ENCODE peak calls at places on chromosomes 7 and 10, in six cellular contexts. One of them, this sample, is unnamed.

GRCh38 chr10:88926484-88927249 is 25.9 kb downstream of the ACTA2 start:
- DNase-seq in NCI-H2107: no peak
- DNase-seq in hypothalamus: no peak
- DNase-seq in lower lobe of right lung: no peak
- DNase-seq in uterus: no peak
- DNase-seq in activated CD4-positive, alpha-beta T cell treated with anti-CD3 and anti-CD28 coated beads, Interleukin-2, amount 50 U/mL, for 4 hours: no peak
- DNase-seq in this sample: no peak

GRCh38 chr10:107425844-107426553 is 261.5 kb upstream of the SORCS1 start:
- DNase-seq in NCI-H2107: no peak
- DNase-seq in hypothalamus: no peak
- DNase-seq in lower lobe of right lung: no peak
- DNase-seq in uterus: no peak
- DNase-seq in activated CD4-positive, alpha-beta T cell treated with anti-CD3 and anti-CD28 coated beads, Interleukin-2, amount 50 U/mL, for 4 hours: no peak
- DNase-seq in this sample: no peak

GRCh38 chr7:155665957-155666287 is 21.5 kb downstream of the RBM33 start:
- DNase-seq in NCI-H2107: no peak
- DNase-seq in hypothalamus: no peak
- DNase-seq in lower lobe of right lung: no peak
- DNase-seq in uterus: no peak
- DNase-seq in activated CD4-positive, alpha-beta T cell treated with anti-CD3 and anti-CD28 coated beads, Interleukin-2, amount 50 U/mL, for 4 hours: no peak
- DNase-seq in this sample: peak

GRCh38 chr7:140230517-140230861 is 53.7 kb upstream of the KDM7A start:
- DNase-seq in NCI-H2107: no peak
- DNase-seq in hypothalamus: peak
- DNase-seq in lower lobe of right lung: peak
- DNase-seq in uterus: no peak
- DNase-seq in activated CD4-positive, alpha-beta T cell treated with anti-CD3 and anti-CD28 coated beads, Interleukin-2, amount 50 U/mL, for 4 hours: peak
- DNase-seq in this sample: peak

GRCh38 chr7:111210996-111211395 is 120.1 kb downstream of the LRRN3 start:
- DNase-seq in NCI-H2107: no peak
- DNase-seq in hypothalamus: no peak
- DNase-seq in lower lobe of right lung: no peak
- DNase-seq in uterus: no peak
- DNase-seq in activated CD4-positive, alpha-beta T cell treated with anti-CD3 and anti-CD28 coated beads, Interleukin-2, amount 50 U/mL, for 4 hours: no peak
- DNase-seq in this sample: no peak

GRCh38 chr10:86389441-86390193 is 23.0 kb upstream of the GRID1 start:
- DNase-seq in NCI-H2107: no peak
- DNase-seq in hypothalamus: no peak
- DNase-seq in lower lobe of right lung: no peak
- DNase-seq in uterus: no peak
- DNase-seq in activated CD4-positive, alpha-beta T cell treated with anti-CD3 and anti-CD28 coated beads, Interleukin-2, amount 50 U/mL, for 4 hours: no peak
- DNase-seq in this sample: peak

GRCh38 chr7:47402941-47403340 is 179.0 kb downstream of the TNS3 start:
- DNase-seq in NCI-H2107: no peak
- DNase-seq in hypothalamus: no peak
- DNase-seq in lower lobe of right lung: peak
- DNase-seq in uterus: peak
- DNase-seq in activated CD4-positive, alpha-beta T cell treated with anti-CD3 and anti-CD28 coated beads, Interleukin-2, amount 50 U/mL, for 4 hours: no peak
- DNase-seq in this sample: no peak

GRCh38 chr10:285216-285967 is 150.1 kb downstream of the ZMYND11 start:
- DNase-seq in NCI-H2107: peak
- DNase-seq in hypothalamus: no peak
- DNase-seq in lower lobe of right lung: no peak
- DNase-seq in uterus: no peak
- DNase-seq in activated CD4-positive, alpha-beta T cell treated with anti-CD3 and anti-CD28 coated beads, Interleukin-2, amount 50 U/mL, for 4 hours: no peak
- DNase-seq in this sample: no peak

GRCh38 chr7:148699024-148699771 is 495 bp downstream of the CUL1 start:
- DNase-seq in NCI-H2107: no peak
- DNase-seq in hypothalamus: peak
- DNase-seq in lower lobe of right lung: peak
- DNase-seq in uterus: peak
- DNase-seq in activated CD4-positive, alpha-beta T cell treated with anti-CD3 and anti-CD28 coated beads, Interleukin-2, amount 50 U/mL, for 4 hours: peak
- DNase-seq in this sample: peak

GRCh38 chr10:84179059-84179710 is 5.6 kb downstream of the GPR15LG start:
- DNase-seq in NCI-H2107: no peak
- DNase-seq in hypothalamus: peak
- DNase-seq in lower lobe of right lung: no peak
- DNase-seq in uterus: no peak
- DNase-seq in activated CD4-positive, alpha-beta T cell treated with anti-CD3 and anti-CD28 coated beads, Interleukin-2, amount 50 U/mL, for 4 hours: no peak
- DNase-seq in this sample: no peak

GRCh38 chr7:73612598-73613269 is 11.6 kb downstream of the MLXIPL start:
- DNase-seq in NCI-H2107: no peak
- DNase-seq in hypothalamus: no peak
- DNase-seq in lower lobe of right lung: no peak
- DNase-seq in uterus: no peak
- DNase-seq in activated CD4-positive, alpha-beta T cell treated with anti-CD3 and anti-CD28 coated beads, Interleukin-2, amount 50 U/mL, for 4 hours: no peak
- DNase-seq in this sample: peak

GRCh38 chr7:121398246-121398645 is 2.1 kb upstream of the FAM3C start:
- DNase-seq in NCI-H2107: no peak
- DNase-seq in hypothalamus: peak
- DNase-seq in lower lobe of right lung: no peak
- DNase-seq in uterus: no peak
- DNase-seq in activated CD4-positive, alpha-beta T cell treated with anti-CD3 and anti-CD28 coated beads, Interleukin-2, amount 50 U/mL, for 4 hours: no peak
- DNase-seq in this sample: no peak

GRCh38 chr7:126589068-126589684 is 663.6 kb downstream of the GRM8 start:
- DNase-seq in NCI-H2107: peak
- DNase-seq in hypothalamus: no peak
- DNase-seq in lower lobe of right lung: no peak
- DNase-seq in uterus: no peak
- DNase-seq in activated CD4-positive, alpha-beta T cell treated with anti-CD3 and anti-CD28 coated beads, Interleukin-2, amount 50 U/mL, for 4 hours: no peak
- DNase-seq in this sample: no peak

GRCh38 chr7:111486472-111487142 is 75.7 kb downstream of the IMMP2L start:
- DNase-seq in NCI-H2107: peak
- DNase-seq in hypothalamus: no peak
- DNase-seq in lower lobe of right lung: no peak
- DNase-seq in uterus: no peak
- DNase-seq in activated CD4-positive, alpha-beta T cell treated with anti-CD3 and anti-CD28 coated beads, Interleukin-2, amount 50 U/mL, for 4 hours: no peak
- DNase-seq in this sample: peak

GRCh38 chr7:44973610-44974401 is 5.0 kb downstream of the MYO1G start:
- DNase-seq in NCI-H2107: no peak
- DNase-seq in hypothalamus: peak
- DNase-seq in lower lobe of right lung: no peak
- DNase-seq in uterus: no peak
- DNase-seq in activated CD4-positive, alpha-beta T cell treated with anti-CD3 and anti-CD28 coated beads, Interleukin-2, amount 50 U/mL, for 4 hours: peak
- DNase-seq in this sample: peak

GRCh38 chr10:28678687-28679457 is 1.6 kb downstream of the BAMBI start:
- DNase-seq in NCI-H2107: no peak
- DNase-seq in hypothalamus: no peak
- DNase-seq in lower lobe of right lung: no peak
- DNase-seq in uterus: no peak
- DNase-seq in activated CD4-positive, alpha-beta T cell treated with anti-CD3 and anti-CD28 coated beads, Interleukin-2, amount 50 U/mL, for 4 hours: no peak
- DNase-seq in this sample: peak

GRCh38 chr7:108266489-108266888 is 136.3 kb upstream of the LAMB4 start:
- DNase-seq in NCI-H2107: no peak
- DNase-seq in hypothalamus: no peak
- DNase-seq in lower lobe of right lung: no peak
- DNase-seq in uterus: no peak
- DNase-seq in activated CD4-positive, alpha-beta T cell treated with anti-CD3 and anti-CD28 coated beads, Interleukin-2, amount 50 U/mL, for 4 hours: no peak
- DNase-seq in this sample: no peak

GRCh38 chr10:30490289-30491000 is 56.5 kb downstream of the MAP3K8 start:
- DNase-seq in NCI-H2107: no peak
- DNase-seq in hypothalamus: no peak
- DNase-seq in lower lobe of right lung: no peak
- DNase-seq in uterus: no peak
- DNase-seq in activated CD4-positive, alpha-beta T cell treated with anti-CD3 and anti-CD28 coated beads, Interleukin-2, amount 50 U/mL, for 4 hours: no peak
- DNase-seq in this sample: no peak

GRCh38 chr10:97627731-97628130 is 5.6 kb downstream of the MORN4 start:
- DNase-seq in NCI-H2107: no peak
- DNase-seq in hypothalamus: no peak
- DNase-seq in lower lobe of right lung: no peak
- DNase-seq in uterus: no peak
- DNase-seq in activated CD4-positive, alpha-beta T cell treated with anti-CD3 and anti-CD28 coated beads, Interleukin-2, amount 50 U/mL, for 4 hours: no peak
- DNase-seq in this sample: peak

GRCh38 chr7:130909161-130909836 is 175.3 kb upstream of the KLF14 start:
- DNase-seq in NCI-H2107: no peak
- DNase-seq in hypothalamus: no peak
- DNase-seq in lower lobe of right lung: no peak
- DNase-seq in uterus: no peak
- DNase-seq in activated CD4-positive, alpha-beta T cell treated with anti-CD3 and anti-CD28 coated beads, Interleukin-2, amount 50 U/mL, for 4 hours: no peak
- DNase-seq in this sample: no peak

GRCh38 chr10:94858022-94858421 is 80.4 kb upstream of the CYP2C9 start:
- DNase-seq in NCI-H2107: no peak
- DNase-seq in hypothalamus: no peak
- DNase-seq in lower lobe of right lung: no peak
- DNase-seq in uterus: no peak
- DNase-seq in activated CD4-positive, alpha-beta T cell treated with anti-CD3 and anti-CD28 coated beads, Interleukin-2, amount 50 U/mL, for 4 hours: no peak
- DNase-seq in this sample: no peak

GRCh38 chr10:130491698-130492050 is 355.5 kb downstream of the GLRX3 start:
- DNase-seq in NCI-H2107: no peak
- DNase-seq in hypothalamus: no peak
- DNase-seq in lower lobe of right lung: no peak
- DNase-seq in uterus: no peak
- DNase-seq in activated CD4-positive, alpha-beta T cell treated with anti-CD3 and anti-CD28 coated beads, Interleukin-2, amount 50 U/mL, for 4 hours: no peak
- DNase-seq in this sample: no peak

GRCh38 chr10:102402512-102402896 is 7.0 kb downstream of the NFKB2 start:
- DNase-seq in NCI-H2107: no peak
- DNase-seq in hypothalamus: no peak
- DNase-seq in lower lobe of right lung: no peak
- DNase-seq in uterus: no peak
- DNase-seq in activated CD4-positive, alpha-beta T cell treated with anti-CD3 and anti-CD28 coated beads, Interleukin-2, amount 50 U/mL, for 4 hours: no peak
- DNase-seq in this sample: no peak

GRCh38 chr7:106591146-106591545 is 69.8 kb downstream of the CCDC71L start:
- DNase-seq in NCI-H2107: no peak
- DNase-seq in hypothalamus: no peak
- DNase-seq in lower lobe of right lung: no peak
- DNase-seq in uterus: no peak
- DNase-seq in activated CD4-positive, alpha-beta T cell treated with anti-CD3 and anti-CD28 coated beads, Interleukin-2, amount 50 U/mL, for 4 hours: no peak
- DNase-seq in this sample: no peak

GRCh38 chr7:1267016-1267900 is 34.6 kb downstream of the UNCX start:
- DNase-seq in NCI-H2107: no peak
- DNase-seq in hypothalamus: no peak
- DNase-seq in lower lobe of right lung: peak
- DNase-seq in uterus: no peak
- DNase-seq in activated CD4-positive, alpha-beta T cell treated with anti-CD3 and anti-CD28 coated beads, Interleukin-2, amount 50 U/mL, for 4 hours: no peak
- DNase-seq in this sample: no peak

GRCh38 chr7:24826662-24827020 is 69.4 kb upstream of the GSDME start:
- DNase-seq in NCI-H2107: no peak
- DNase-seq in hypothalamus: no peak
- DNase-seq in lower lobe of right lung: no peak
- DNase-seq in uterus: no peak
- DNase-seq in activated CD4-positive, alpha-beta T cell treated with anti-CD3 and anti-CD28 coated beads, Interleukin-2, amount 50 U/mL, for 4 hours: no peak
- DNase-seq in this sample: no peak

GRCh38 chr7:43851796-43852195 is 17.5 kb downstream of the MRPS24 start:
- DNase-seq in NCI-H2107: no peak
- DNase-seq in hypothalamus: no peak
- DNase-seq in lower lobe of right lung: no peak
- DNase-seq in uterus: no peak
- DNase-seq in activated CD4-positive, alpha-beta T cell treated with anti-CD3 and anti-CD28 coated beads, Interleukin-2, amount 50 U/mL, for 4 hours: no peak
- DNase-seq in this sample: no peak

GRCh38 chr7:7799138-7799537 is 80.7 kb upstream of the RPA3 start:
- DNase-seq in NCI-H2107: no peak
- DNase-seq in hypothalamus: no peak
- DNase-seq in lower lobe of right lung: no peak
- DNase-seq in uterus: no peak
- DNase-seq in activated CD4-positive, alpha-beta T cell treated with anti-CD3 and anti-CD28 coated beads, Interleukin-2, amount 50 U/mL, for 4 hours: no peak
- DNase-seq in this sample: peak

GRCh38 chr7:50166997-50167961 is 74.2 kb upstream of the ZPBP start:
- DNase-seq in NCI-H2107: no peak
- DNase-seq in hypothalamus: no peak
- DNase-seq in lower lobe of right lung: no peak
- DNase-seq in uterus: no peak
- DNase-seq in activated CD4-positive, alpha-beta T cell treated with anti-CD3 and anti-CD28 coated beads, Interleukin-2, amount 50 U/mL, for 4 hours: no peak
- DNase-seq in this sample: no peak

GRCh38 chr7:712601-713457 is 13.7 kb upstream of the DNAAF5 start:
- DNase-seq in NCI-H2107: no peak
- DNase-seq in hypothalamus: no peak
- DNase-seq in lower lobe of right lung: peak
- DNase-seq in uterus: no peak
- DNase-seq in activated CD4-positive, alpha-beta T cell treated with anti-CD3 and anti-CD28 coated beads, Interleukin-2, amount 50 U/mL, for 4 hours: no peak
- DNase-seq in this sample: no peak

GRCh38 chr7:82678716-82679115 is 235.1 kb upstream of the CACNA2D1 start:
- DNase-seq in NCI-H2107: no peak
- DNase-seq in hypothalamus: no peak
- DNase-seq in lower lobe of right lung: no peak
- DNase-seq in uterus: no peak
- DNase-seq in activated CD4-positive, alpha-beta T cell treated with anti-CD3 and anti-CD28 coated beads, Interleukin-2, amount 50 U/mL, for 4 hours: no peak
- DNase-seq in this sample: no peak